ENCODE peak calls at places on chromosomes 4 and X, in six cellular contexts. D, E, N, X, S and B are unnamed samples.

GRCh38 chr4:128528793-128529553 is 241.4 kb upstream of the PGRMC2 start:
- DNase-seq in D (no peak), N (no peak), S (no peak), X (peak), E (no peak), B (peak)

GRCh38 chr4:125266901-125267601 is 47.7 kb upstream of the FAT4 start:
- DNase-seq in X (no peak), N (no peak), E (no peak), D (no peak), S (no peak), B (peak)

GRCh38 chrX:120819126-120819525 is 56.5 kb downstream of the CT47B1 start:
- DNase-seq in D (no peak), N (no peak), E (no peak), S (no peak), X (no peak), B (no peak)

GRCh38 chr4:168509786-168510185 is 12.9 kb downstream of the PALLD start:
- DNase-seq in S (no peak), N (no peak), E (no peak), X (no peak), D (no peak), B (peak)

GRCh38 chr4:187108846-187109245 is 385.2 kb upstream of the FAT1 start:
- DNase-seq in N (no peak), D (no peak), X (no peak), E (no peak), S (no peak), B (no peak)

GRCh38 chr4:110231869-110232268 is 33.5 kb upstream of the ELOVL6 start:
- DNase-seq in S (no peak), X (no peak), E (no peak), D (no peak), N (no peak), B (peak)

GRCh38 chr4:8306511-8307021 is 37.0 kb downstream of the HTRA3 start:
- DNase-seq in S (peak), N (no peak), X (no peak), D (peak), E (no peak), B (no peak)

GRCh38 chr4:8076023-8076422 is 82.6 kb downstream of the ABLIM2 start:
- DNase-seq in N (no peak), S (no peak), D (no peak), X (no peak), E (no peak), B (no peak)

GRCh38 chrX:9231491-9231890 is 197.6 kb upstream of the FAM9B start:
- DNase-seq in S (no peak), N (no peak), D (no peak), E (no peak), X (no peak), B (peak)

GRCh38 chr4:161936625-161937133 is 227.1 kb downstream of the FSTL5 start:
- DNase-seq in S (no peak), N (no peak), D (no peak), E (no peak), X (peak), B (peak)

GRCh38 chr4:53929955-53930798 is 134.2 kb downstream of the CHIC2 start:
- DNase-seq in D (peak), N (peak), S (peak), X (peak), E (peak), B (peak)

GRCh38 chr4:161573836-161574235 is 590.0 kb downstream of the FSTL5 start:
- DNase-seq in E (no peak), D (no peak), S (no peak), X (no peak), N (no peak), B (peak)

DNA sequence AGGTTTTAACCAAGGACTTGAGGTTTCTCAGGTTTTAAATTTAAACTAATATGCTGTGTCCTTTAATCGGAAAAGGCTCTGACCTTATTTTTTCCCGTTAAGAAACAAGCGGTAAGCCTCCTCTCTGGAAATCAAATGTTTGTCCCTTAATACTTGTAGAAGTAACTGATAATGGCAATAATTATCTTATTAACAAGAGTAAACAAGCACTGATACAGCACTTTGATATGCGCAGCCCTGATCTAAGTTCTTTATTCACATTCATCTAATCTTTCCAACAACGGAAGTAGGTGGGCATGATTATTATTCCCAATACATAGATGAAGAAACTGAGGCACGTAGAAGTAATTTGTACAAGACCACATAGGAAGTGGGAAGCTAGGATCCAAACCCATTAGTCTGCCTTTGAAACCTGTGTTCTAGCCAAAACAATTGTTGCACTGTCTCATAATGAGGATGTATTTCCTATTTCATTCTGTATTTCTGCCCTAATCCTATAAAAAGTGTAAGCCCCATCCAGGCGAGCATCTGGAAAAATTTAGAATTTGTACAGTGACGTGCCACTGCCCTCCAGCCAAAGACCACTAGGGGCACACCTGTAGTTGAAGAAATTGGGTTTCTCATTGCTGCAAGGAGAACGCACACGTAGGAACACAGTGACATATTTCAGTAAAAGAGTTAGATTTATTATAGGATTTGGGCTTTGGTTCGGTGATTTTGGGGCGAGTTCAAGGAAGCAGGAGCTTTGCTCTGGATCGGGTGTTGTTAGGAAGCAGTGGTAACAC is 605 bp downstream of the CXorf58 start:
- DNase-seq in D (no peak), S (no peak), E (no peak), X (no peak), N (no peak), B (no peak)
- TF ChIP-seq CTCF in D (peak), S (no peak), E (no peak), X (peak), N (peak), B (no peak)

DNA sequence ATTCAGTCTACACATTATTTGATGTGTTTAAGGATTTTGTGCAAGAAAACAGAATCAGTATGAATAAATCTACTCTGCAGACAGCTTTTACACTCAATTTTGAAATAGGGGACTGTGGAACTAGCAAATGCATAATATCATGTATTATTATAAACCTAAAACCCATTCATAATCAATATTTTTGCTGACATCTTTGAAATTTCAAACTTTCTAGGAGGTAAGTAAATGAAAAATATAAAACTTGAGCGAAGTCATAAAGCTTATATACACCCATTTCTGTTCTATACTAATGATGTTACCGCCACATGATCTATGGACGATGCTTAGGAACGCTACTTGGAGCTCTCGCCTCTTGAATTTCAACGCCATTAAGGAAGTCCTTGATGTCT is 38.1 kb downstream of the ADGRA3 start:
- DNase-seq in N (no peak), S (no peak), E (no peak), X (no peak), D (no peak), B (no peak)
- H3K4me3 ChIP-seq in N (no peak), S (no peak), E (no peak), X (no peak), D (no peak), B (no peak)

DNA sequence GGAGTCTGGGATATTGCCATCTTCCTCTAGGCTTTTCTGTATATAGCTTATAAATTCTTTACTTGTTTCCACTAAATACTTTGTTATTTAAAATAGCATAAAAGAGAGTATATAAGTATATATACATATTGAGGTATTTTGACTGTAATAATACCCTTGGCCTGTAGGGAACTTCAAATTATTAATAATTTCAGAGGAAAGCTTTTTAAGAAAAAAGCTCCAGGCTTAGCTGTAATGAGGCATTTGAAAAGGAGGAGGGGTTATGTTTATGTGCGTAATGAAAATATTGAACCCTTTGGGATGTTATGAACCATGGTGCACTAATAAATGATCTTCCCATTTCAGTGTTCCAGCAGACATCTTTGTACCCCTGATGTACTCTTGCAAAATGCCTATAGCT is 578.1 kb downstream of the RPA4 start:
- DNase-seq in X (no peak), S (no peak), E (no peak), N (no peak), D (no peak), B (no peak)
- TF ChIP-seq CTCF in X (peak), S (no peak), E (no peak), N (no peak), D (no peak), B (no peak)

GRCh38 chrX:107119281-107119680 is 659 bp upstream of the RBM41 start:
- DNase-seq in D (no peak), X (no peak), N (no peak), E (no peak), S (no peak), B (no peak)
- H3K4me3 ChIP-seq in D (peak), X (peak), N (peak), E (peak), S (no peak), B (peak)